ENCODE peak calls at places on chromosomes 5 and 9, in five cellular contexts. X is CD8-positive, alpha-beta T cell; C is A549; B is GM23338; K is left ventricle myocardium inferior. V is an unnamed sample. For H3K4me1, the result is how much of the 10 kb centered on the place peaks cover.

GRCh38 chr9:84397822-84398221 is 57.3 kb upstream of the SLC28A3 start:
- DNase-seq in X (no peak), C (no peak), B (peak), K (no peak), V (no peak)

GRCh38 chr9:36436909-36437308 is 36.8 kb upstream of the RNF38 start:
- DNase-seq in X (no peak), C (no peak), B (no peak), K (peak), V (peak)

GRCh38 chr9:76419782-76420380 is 25.7 kb upstream of the RFK start:
- DNase-seq in X (no peak), C (peak), B (peak), K (no peak), V (no peak)

GRCh38 chr5:64229163-64229774 is 63.6 kb downstream of the RNF180 start:
- DNase-seq in X (no peak), C (peak), B (peak), K (no peak), V (no peak)

GRCh38 chr5:157513182-157513581 is 53.2 kb downstream of the NIPAL4 start:
- DNase-seq in X (no peak), C (no peak), B (no peak), K (no peak), V (peak)

GRCh38 chr5:308672-309271 is 12.7 kb upstream of the AHRR start:
- DNase-seq in X (no peak), C (no peak), B (peak), K (no peak), V (peak)

GRCh38 chr9:137077010-137077747 is at the start of gene UAP1L1:
- DNase-seq in X (peak), C (peak), B (peak), K (peak), V (peak)

GRCh38 chr5:77230727-77231469 is 20.4 kb downstream of the PDE8B start:
- DNase-seq in X (no peak), C (peak), B (peak), K (no peak), V (no peak)

GRCh38 chr9:95506692-95507455 is 9.9 kb downstream of the PTCH1 start:
- DNase-seq in X (peak), C (peak), B (peak), K (peak), V (peak)

GRCh38 chr9:93597871-93598646 is 21.7 kb downstream of the PHF2 start:
- DNase-seq in X (no peak), C (no peak), B (no peak), K (no peak), V (no peak)

GRCh38 chr5:157182143-157182757 is 1.6 kb downstream of the ITK start:
- DNase-seq in X (no peak), C (no peak), B (no peak), K (no peak), V (no peak)

GRCh38 chr5:164649266-164649665 is 1143.8 kb downstream of the MAT2B start:
- DNase-seq in X (no peak), C (no peak), B (no peak), K (no peak), V (no peak)

GRCh38 chr5:134053840-134054338 is 49.1 kb upstream of the VDAC1 start:
- DNase-seq in X (no peak), C (no peak), B (peak), K (no peak), V (no peak)

GRCh38 chr9:96490534-96491078 is 40.6 kb downstream of the HABP4 start:
- DNase-seq in X (no peak), C (no peak), B (no peak), K (no peak), V (no peak)

GRCh38 chr5:124889522-124889828 is 143.0 kb upstream of the ZNF608 start:
- DNase-seq in X (no peak), C (no peak), B (no peak), K (no peak), V (no peak)

GRCh38 chr5:93421987-93422391 is 159.0 kb downstream of the NR2F1-AS1 start:
- DNase-seq in X (no peak), C (no peak), B (peak), K (no peak), V (no peak)

GRCh38 chr5:1553642-1554409 is 30.1 kb upstream of the LPCAT1 start:
- DNase-seq in X (no peak), C (no peak), B (no peak), K (no peak), V (peak)

GRCh38 chr9:92359380-92360007 is 33.7 kb downstream of the CENPP start:
- DNase-seq in X (no peak), C (no peak), B (no peak), K (no peak), V (no peak)

GRCh38 chr9:127883959-127884358 is 6.5 kb upstream of the AK1 start:
- DNase-seq in X (no peak), C (no peak), B (no peak), K (no peak), V (no peak)

GRCh38 chr5:17802256-17802655 is 168.0 kb downstream of the TAF11L14 start:
- DNase-seq in X (no peak), C (no peak), B (peak), K (no peak), V (no peak)

GRCh38 chr9:17401858-17402257 is 177.0 kb upstream of the SH3GL2 start:
- DNase-seq in X (no peak), C (no peak), B (no peak), K (no peak), V (no peak)

GRCh38 chr9:129493002-129493713 is 127.7 kb downstream of the C9orf50 start:
- DNase-seq in X (no peak), C (no peak), B (no peak), K (no peak), V (no peak)

DNA sequence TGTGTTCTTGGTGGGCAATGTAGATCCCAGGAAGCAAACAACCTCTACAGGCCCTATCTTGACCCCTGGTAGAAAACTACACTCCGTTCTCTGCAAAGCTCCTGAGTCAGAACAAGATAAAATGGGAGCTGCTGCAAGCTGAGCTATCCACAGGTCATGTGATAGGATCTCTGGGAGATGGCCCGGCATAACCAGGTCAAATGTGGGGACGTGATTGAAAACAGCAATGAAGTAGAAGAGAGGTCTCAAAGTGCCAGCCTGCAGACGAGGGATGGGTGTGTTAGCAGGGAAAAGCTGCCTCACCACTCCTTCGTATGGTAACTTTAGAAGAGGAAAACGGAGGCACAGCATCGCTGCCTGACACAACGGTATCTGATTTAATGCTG is 25.0 kb downstream of the NRG2 start:
- DNase-seq in X (no peak), C (no peak), B (no peak), K (no peak), V (no peak)
- H3K4me1 ChIP-seq in X (under half), C (under half), B (under half), K (under half), V (under half)

GRCh38 chr5:38342261-38342660 is 83.9 kb downstream of the EGFLAM start:
- DNase-seq in X (no peak), C (no peak), B (no peak), K (no peak), V (no peak)
- TF ChIP-seq CTCF in X (no peak), C (no peak), B (no peak), K (no peak), V (no peak)

GRCh38 chr5:163354685-163355084 is 82.7 kb upstream of the CCNG1 start:
- DNase-seq in X (no peak), C (no peak), B (no peak), K (no peak), V (no peak)

GRCh38 chr5:163352531-163352930 is 84.9 kb upstream of the CCNG1 start:
- DNase-seq in X (no peak), C (no peak), B (no peak), K (no peak), V (no peak)

GRCh38 chr5:163347671-163348070 is 89.7 kb upstream of the CCNG1 start:
- DNase-seq in X (peak), C (peak), B (peak), K (no peak), V (peak)

DNA sequence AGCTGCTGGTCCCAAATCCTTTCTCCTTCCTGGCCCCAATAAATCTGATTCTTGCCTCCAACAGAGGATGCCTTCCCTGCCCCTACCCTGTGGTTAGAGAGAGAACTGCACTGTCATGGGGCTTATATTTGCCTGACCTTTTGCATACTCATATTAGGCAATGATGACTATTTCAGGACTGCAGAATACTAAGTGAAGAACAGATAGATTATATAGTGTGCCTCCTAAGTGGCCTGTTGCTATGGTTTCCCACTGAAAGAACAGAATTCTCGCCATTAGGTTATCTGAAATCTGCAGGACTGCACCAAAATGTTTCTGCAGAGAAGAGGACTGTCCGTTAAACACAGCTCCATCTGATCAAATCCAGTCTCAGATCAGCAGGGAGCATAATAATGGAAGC is 87.3 kb upstream of the CCNG1 start:
- DNase-seq in X (no peak), C (peak), B (peak), K (no peak), V (no peak)
- H3K4me1 ChIP-seq in X (under half), C (under half), B (under half), K (under half), V (under half)

DNA sequence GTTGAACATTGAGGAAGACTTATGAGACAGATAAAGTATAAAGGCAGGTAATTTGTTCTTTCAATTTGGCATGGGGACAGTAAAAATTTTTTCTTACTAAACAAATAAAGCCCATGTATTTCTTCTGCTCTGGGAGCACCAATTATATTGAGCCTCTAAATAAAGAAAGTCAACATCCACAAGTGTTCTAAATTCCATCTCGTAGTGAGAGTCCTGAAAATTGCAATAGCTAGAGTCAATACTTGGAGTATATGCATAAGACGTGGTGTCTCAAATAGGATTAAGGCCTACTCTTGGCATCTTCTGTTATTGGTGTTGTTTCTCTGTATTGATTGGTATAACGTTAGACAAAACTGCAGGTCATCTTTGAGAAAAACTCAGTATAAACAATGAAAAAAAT is 120.5 kb upstream of the CDKN2B start:
- DNase-seq in X (no peak), C (no peak), B (no peak), K (no peak), V (no peak)
- TF ChIP-seq CTCF in X (no peak), C (no peak), B (no peak), K (no peak), V (no peak)

DNA sequence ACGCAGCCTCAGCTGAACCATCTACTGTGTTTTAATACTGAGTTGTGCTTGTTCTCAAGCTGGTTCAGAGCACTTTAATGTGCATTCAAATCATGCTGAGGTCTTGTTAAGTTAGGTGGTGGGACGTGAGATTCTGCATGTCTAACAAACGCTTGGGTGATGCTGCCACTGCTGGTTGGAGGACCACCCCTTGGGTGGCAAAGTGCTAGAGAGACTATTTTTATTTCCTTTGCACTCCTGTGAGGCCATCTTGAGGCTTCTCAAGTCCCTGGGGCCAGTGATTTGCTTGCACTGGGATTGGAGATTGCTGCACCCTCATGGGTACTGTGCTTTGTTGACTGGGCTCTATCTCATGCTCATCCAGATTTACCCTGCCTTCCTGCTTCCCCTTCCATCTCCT is 45.4 kb upstream of the SUB1 start:
- DNase-seq in X (no peak), C (no peak), B (no peak), K (no peak), V (no peak)
- H3K4me1 ChIP-seq in X (under half), C (under half), B (under half), K (under half), V (under half)

GRCh38 chr5:4511996-4512656 is 628.0 kb upstream of the ADAMTS16 start:
- DNase-seq in X (no peak), C (peak), B (peak), K (peak), V (peak)
- TF ChIP-seq CTCF in X (no peak), C (peak), B (peak), K (peak), V (no peak)